ENCODE peak calls at places on chromosomes 11 and 22, in six cellular contexts. P is WTC11; R is foreskin fibroblast; Z is head of caudate nucleus; N is stimulated activated CD4-positive, alpha-beta T cell treated with anti-CD3 and anti-CD28 coated beads, Interleukin-4, amount 100 ng/mL, for 48 hours; H is BJ. J is an unnamed sample.

GRCh38 chr11:64396079-64396591 is 37.2 kb downstream of the RPS6KA4 start:
- DNase-seq in P (peak), R (no peak), Z (no peak), N (no peak), H (no peak), J (no peak)

GRCh38 chr11:44570411-44571155 is 5.1 kb downstream of the CD82 start:
- DNase-seq in P (no peak), R (no peak), Z (no peak), N (no peak), H (no peak), J (no peak)

GRCh38 chr11:105244157-105244820 is 104.7 kb upstream of the CARD18 start:
- DNase-seq in P (no peak), R (peak), Z (no peak), N (no peak), H (peak), J (no peak)

GRCh38 chr11:3781423-3781822 is 15.9 kb downstream of the NUP98 start:
- DNase-seq in P (no peak), R (peak), Z (no peak), N (no peak), H (no peak), J (no peak)

GRCh38 chr22:19228174-19228573 is 49.6 kb upstream of the SLC25A1 start:
- DNase-seq in P (no peak), R (no peak), Z (no peak), N (no peak), H (no peak), J (no peak)

GRCh38 chr22:46626911-46627805 is 7.0 kb downstream of the GRAMD4 start:
- DNase-seq in P (peak), R (no peak), Z (no peak), N (no peak), H (no peak), J (no peak)

GRCh38 chr11:65502274-65502851 is 3.5 kb downstream of the MALAT1 start:
- DNase-seq in P (no peak), R (no peak), Z (no peak), N (no peak), H (no peak), J (no peak)

GRCh38 chr22:21106000-21106399 is 60.3 kb downstream of the LRRC74B start:
- DNase-seq in P (no peak), R (no peak), Z (no peak), N (no peak), H (no peak), J (no peak)

GRCh38 chr11:69905611-69906452 is 86.6 kb upstream of the FGF3 start:
- DNase-seq in P (no peak), R (no peak), Z (no peak), N (no peak), H (no peak), J (no peak)

GRCh38 chr11:92026664-92027063 is 198.0 kb upstream of the FAT3 start:
- DNase-seq in P (no peak), R (no peak), Z (no peak), N (no peak), H (no peak), J (no peak)

GRCh38 chr11:69319255-69320106 is 25.5 kb downstream of the MYEOV start:
- DNase-seq in P (no peak), R (no peak), Z (no peak), N (no peak), H (no peak), J (no peak)

GRCh38 chr11:34915136-34916013 is 804 bp downstream of the APIP start:
- DNase-seq in P (no peak), R (peak), Z (peak), N (no peak), H (no peak), J (no peak)

GRCh38 chr11:123235117-123235686 is 40.2 kb upstream of the CLMP start:
- DNase-seq in P (peak), R (no peak), Z (peak), N (peak), H (no peak), J (peak)

GRCh38 chr11:125085301-125086081 is 22.4 kb downstream of the SLC37A2 start:
- DNase-seq in P (peak), R (no peak), Z (no peak), N (no peak), H (no peak), J (no peak)

GRCh38 chr11:102451693-102452460 is 688 bp downstream of the TMEM123 start:
- DNase-seq in P (peak), R (no peak), Z (peak), N (peak), H (no peak), J (peak)

GRCh38 chr22:31977141-31977781 is 32.9 kb downstream of the YWHAH start:
- DNase-seq in P (peak), R (peak), Z (peak), N (peak), H (no peak), J (peak)

GRCh38 chr11:7383406-7383805 is 101.9 kb upstream of the OLFML1 start:
- DNase-seq in P (no peak), R (no peak), Z (no peak), N (no peak), H (no peak), J (no peak)

GRCh38 chr22:19608114-19608494 is 83.9 kb upstream of the CLDN5 start:
- DNase-seq in P (no peak), R (no peak), Z (no peak), N (no peak), H (no peak), J (no peak)

GRCh38 chr11:103480421-103480820 is 371.2 kb downstream of the DYNC2H1 start:
- DNase-seq in P (no peak), R (no peak), Z (no peak), N (no peak), H (no peak), J (no peak)

GRCh38 chr11:36394056-36394455 is 98.0 kb downstream of the PRR5L start:
- DNase-seq in P (no peak), R (no peak), Z (no peak), N (no peak), H (no peak), J (no peak)

GRCh38 chr22:25193548-25193947 is 6.1 kb upstream of the CRYBB3 start:
- DNase-seq in P (peak), R (no peak), Z (no peak), N (no peak), H (no peak), J (no peak)

J was measured in activated naive CD8-positive, alpha-beta T cell treated with anti-CD3 and anti-CD28 coated beads, Interleukin-2, amount 10 ng/mL, durations not matched to agents 7 days and 5 days.